ENCODE peak calls at places on chromosomes 13 and 19, in six cellular contexts. S is aorta, B is transverse colon, P is suprapubic skin, T is PC-3, D is heart right ventricle. V is an unnamed sample.
A peak's percentile ranks its signal among the peaks of the same experiment; 100 is the strongest.

GRCh38 chr13:51455532-51455931 is 2.7 kb upstream of the INTS6 start:
- DNase-seq in B (no peak), T (no peak), S (no peak), P (no peak), D (no peak), V (no peak)

GRCh38 chr19:9785367-9786331 is 17.1 kb upstream of the ZNF846 start:
- DNase-seq in T (peak; percentile 97), S (peak; percentile 99), B (peak; percentile 99), D (peak; percentile 99), P (peak; percentile 99), V (peak; percentile 98)

GRCh38 chr19:5595129-5595528 is 27.4 kb upstream of the TINCR start:
- DNase-seq in S (peak; percentile 43), B (no peak), T (no peak), P (no peak), D (no peak), V (no peak)

GRCh38 chr19:45128806-45129205 is 32.0 kb downstream of the NKPD1 start:
- DNase-seq in D (no peak), S (no peak), B (no peak), P (no peak), T (no peak), V (no peak)

GRCh38 chr13:75993823-75994222 is 357.7 kb downstream of the LMO7 start:
- DNase-seq in S (no peak), P (no peak), T (peak; percentile 70), B (no peak), D (no peak), V (no peak)

GRCh38 chr13:74816737-74817136 is 665.2 kb downstream of the TBC1D4 start:
- DNase-seq in B (no peak), T (no peak), P (no peak), S (no peak), D (no peak), V (no peak)

GRCh38 chr13:21427741-21428140 is 31.4 kb downstream of the ZDHHC20 start:
- DNase-seq in S (no peak), B (no peak), D (no peak), P (no peak), T (no peak), V (no peak)

GRCh38 chr19:23002690-23003422 is at the start of gene ZNF728:
- DNase-seq in P (peak; percentile 83), B (peak; percentile 25), S (peak; percentile 83), D (peak; percentile 85), T (no peak), V (no peak)

GRCh38 chr19:10690351-10690781 is 10.9 kb upstream of the QTRT1 start:
- DNase-seq in P (no peak), B (no peak), D (no peak), T (no peak), S (no peak), V (no peak)

GRCh38 chr19:45340232-45340898 is at the start of gene KLC3:
- DNase-seq in B (peak; percentile 61), T (peak; percentile 70), P (no peak), S (no peak), D (no peak), V (peak; percentile 68)

GRCh38 chr19:29535984-29536508 is 10.3 kb downstream of the VSTM2B start:
- DNase-seq in D (no peak), B (no peak), T (no peak), S (no peak), P (no peak), V (no peak)

GRCh38 chr19:7983286-7983950 is 22.0 kb downstream of the ELAVL1 start:
- DNase-seq in T (no peak), P (no peak), D (no peak), B (no peak), S (no peak), V (no peak)

GRCh38 chr19:39304701-39305571 is 8.7 kb downstream of the IFNL1 start:
- DNase-seq in B (no peak), P (peak; percentile 58), T (no peak), S (peak; percentile 30), D (no peak), V (peak; percentile 41)

GRCh38 chr19:6772028-6772865 is at the start of gene VAV1:
- DNase-seq in P (peak; percentile 84), T (no peak), B (peak; percentile 84), S (peak; percentile 86), D (peak; percentile 32), V (no peak)

GRCh38 chr19:33641261-33641660 is 19.5 kb downstream of the CHST8 start:
- DNase-seq in S (no peak), P (peak; percentile 69), T (no peak), B (no peak), D (no peak), V (no peak)

GRCh38 chr19:50663280-50663790 is 14.1 kb downstream of the C19orf81 start:
- DNase-seq in B (no peak), P (no peak), S (no peak), T (peak; percentile 54), D (no peak), V (no peak)

GRCh38 chr19:10291554-10292205 is 1.9 kb downstream of the ICAM5 start:
- DNase-seq in P (no peak), T (no peak), S (no peak), B (no peak), D (no peak), V (no peak)

GRCh38 chr19:22517496-22518411 is 95.6 kb upstream of the ZNF98 start:
- DNase-seq in B (no peak), T (no peak), P (no peak), S (peak; percentile 55), D (no peak), V (no peak)

GRCh38 chr13:27973291-27973690 is 4.2 kb upstream of the CDX2 start:
- DNase-seq in B (peak; percentile 37), T (no peak), S (no peak), P (peak; percentile 50), D (no peak), V (no peak)

GRCh38 chr13:107476068-107476467 is 739.3 kb downstream of the LIG4 start:
- DNase-seq in P (no peak), T (no peak), B (no peak), S (no peak), D (no peak), V (no peak)

GRCh38 chr13:41588899-41589298 is 131.5 kb downstream of the RGCC start:
- DNase-seq in B (no peak), S (no peak), D (no peak), P (no peak), T (peak; percentile 86), V (no peak)

GRCh38 chr13:24261566-24261965 is 47.8 kb upstream of the C1QTNF9 start:
- DNase-seq in P (no peak), B (no peak), T (no peak), S (no peak), D (no peak), V (no peak)

GRCh38 chr13:29081036-29081435 is 260.9 kb downstream of the MTUS2 start:
- DNase-seq in D (no peak), P (no peak), S (no peak), B (no peak), T (no peak), V (no peak)

GRCh38 chr13:114118086-114118762 is 14.2 kb downstream of the RASA3 start:
- DNase-seq in D (no peak), T (no peak), P (no peak), S (peak; percentile 29), B (no peak), V (no peak)

GRCh38 chr13:36819811-36820140 is 754 bp downstream of the RFXAP start:
- DNase-seq in D (peak; percentile 10), S (no peak), P (no peak), T (peak; percentile 21), B (no peak), V (no peak)

GRCh38 chr13:43783820-43784219 is 3.0 kb downstream of the ENOX1 start:
- DNase-seq in T (peak; percentile 42), B (no peak), S (no peak), P (no peak), D (peak; percentile 12), V (no peak)

GRCh38 chr19:41995959-41996797 is 2.1 kb upstream of the ATP1A3 start:
- DNase-seq in P (no peak), B (no peak), D (no peak), S (no peak), T (no peak), V (no peak)

GRCh38 chr19:37718357-37718756 is 1.2 kb downstream of the ZNF607 start:
- DNase-seq in T (no peak), P (no peak), D (no peak), S (no peak), B (no peak), V (no peak)

GRCh38 chr13:20219585-20219984 is 12.5 kb downstream of the GJB6 start:
- DNase-seq in T (no peak), P (no peak), D (no peak), S (no peak), B (no peak), V (no peak)

GRCh38 chr19:47723573-47723923 is 10.3 kb downstream of the EHD2 start:
- DNase-seq in P (no peak), S (peak; percentile 89), D (no peak), T (peak; percentile 64), B (peak; percentile 59), V (peak; percentile 80)
- H3K4me1 ChIP-seq in P (peaks cover 65% of the 10 kb centered on the region), S (peaks cover 2% of the 10 kb centered on the region), D (peaks cover 32% of the 10 kb centered on the region), T (peaks cover 16% of the 10 kb centered on the region), B (peaks cover 37% of the 10 kb centered on the region), V (peaks cover 12% of the 10 kb centered on the region)

DNA sequence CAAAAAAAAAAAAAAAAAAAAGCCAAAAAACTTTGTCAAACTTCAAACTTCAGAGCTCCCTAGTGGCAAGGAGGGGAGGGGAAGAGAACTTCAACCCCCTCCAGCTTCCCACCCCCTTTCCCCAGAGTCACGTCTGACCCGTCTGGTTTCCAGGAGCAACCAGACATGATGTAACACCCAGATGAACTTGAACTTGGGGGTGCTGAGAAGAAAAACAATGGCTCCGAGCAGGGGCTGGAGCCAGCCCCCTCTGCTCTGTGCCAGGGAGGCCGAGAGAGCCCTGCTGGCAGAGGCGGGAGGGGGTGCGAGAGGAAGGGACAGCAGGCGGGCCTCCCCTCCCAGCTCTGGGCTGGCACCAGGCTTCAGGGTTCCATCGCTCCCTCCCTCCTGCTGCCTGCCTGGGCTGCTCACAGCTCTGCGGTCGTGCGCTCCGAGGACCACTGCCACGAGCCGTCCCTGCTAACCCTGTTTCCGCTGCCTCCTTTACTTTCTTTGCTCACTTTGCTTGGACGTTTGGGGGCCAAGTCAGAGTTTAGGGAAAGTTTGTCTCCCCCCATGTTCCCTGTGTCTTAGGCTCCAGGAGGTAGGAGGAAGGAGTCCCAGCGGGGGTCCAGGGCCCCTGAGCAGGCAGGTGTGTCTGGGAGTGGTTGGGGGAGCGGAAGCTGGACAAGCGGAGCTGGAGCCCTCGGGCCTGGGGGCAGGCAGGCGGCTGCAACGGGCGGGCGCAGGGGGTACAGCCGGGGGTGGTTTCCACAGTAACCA is 11.1 kb downstream of the LYL1 start:
- DNase-seq in D (peak; percentile 77), T (no peak), S (peak; percentile 92), P (no peak), B (no peak), V (no peak)
- H3K4me1 ChIP-seq in D (peaks cover 61% of the 10 kb centered on the region), T (peaks cover 9% of the 10 kb centered on the region), S (no peaks in the 10 kb centered on the region), P (peaks cover 70% of the 10 kb centered on the region), B (peaks cover 51% of the 10 kb centered on the region), V (no peaks in the 10 kb centered on the region)

DNA sequence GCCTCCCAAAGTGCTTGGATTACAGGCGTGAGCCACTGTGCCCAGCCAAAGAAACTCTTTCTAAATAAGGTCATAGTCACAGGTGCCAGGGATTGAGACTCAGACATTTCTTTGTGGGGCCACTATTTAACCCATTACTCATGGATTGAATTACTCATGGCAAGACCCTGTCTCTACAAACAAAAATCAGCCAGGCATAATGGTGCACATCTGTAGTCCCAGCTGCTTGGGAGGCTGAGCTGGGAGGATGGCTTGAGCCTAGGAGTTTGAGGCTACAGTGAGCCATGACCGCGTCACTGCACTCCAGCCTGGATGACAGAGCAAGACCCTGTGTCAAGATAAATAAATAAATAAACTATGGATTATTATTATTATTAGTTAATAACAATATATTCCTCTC is 3.6 kb upstream of the KLF2 start:
- DNase-seq in B (no peak), T (peak; percentile 24), D (no peak), P (no peak), S (no peak), V (no peak)
- H3K4me1 ChIP-seq in B (peaks cover 16% of the 10 kb centered on the region), T (no peaks in the 10 kb centered on the region), D (peaks cover 13% of the 10 kb centered on the region), P (peaks cover 22% of the 10 kb centered on the region), S (peaks cover 2% of the 10 kb centered on the region), V (peaks cover 5% of the 10 kb centered on the region)

GRCh38 chr19:48351341-48351752 is 12.4 kb downstream of the TMEM143 start:
- DNase-seq in T (peak; percentile 67), B (peak; percentile 87), P (no peak), S (peak; percentile 76), D (peak; percentile 56), V (peak; percentile 81)
- H3K4me1 ChIP-seq in T (no peaks in the 10 kb centered on the region), B (no peaks in the 10 kb centered on the region), P (no peaks in the 10 kb centered on the region), S (no peaks in the 10 kb centered on the region), D (no peaks in the 10 kb centered on the region), V (peaks cover 33% of the 10 kb centered on the region)